ENCODE peak calls at places on chromosomes 3 and 15, in four cellular contexts. One of them, this sample, is unnamed.

GRCh38 chr3:158936530-158937113 is 134.8 kb downstream of the MFSD1 start:
- DNase-seq in C1 segment of cervical spinal cord: no peak
- DNase-seq in left colon: no peak
- DNase-seq in NCI-H2171 treated with DMSO at 0.1 percent for 48 hours: peak
- DNase-seq in this sample: no peak

GRCh38 chr15:76840830-76841460 is 64.2 kb downstream of the SCAPER start:
- DNase-seq in NCI-H2171 treated with DMSO at 0.1 percent for 48 hours: peak
- DNase-seq in C1 segment of cervical spinal cord: no peak
- DNase-seq in left colon: no peak
- DNase-seq in this sample: no peak

GRCh38 chr15:61084502-61084901 is 144.6 kb downstream of the RORA start:
- DNase-seq in left colon: no peak
- DNase-seq in C1 segment of cervical spinal cord: no peak
- DNase-seq in NCI-H2171 treated with DMSO at 0.1 percent for 48 hours: peak
- DNase-seq in this sample: no peak

GRCh38 chr3:134211797-134212196 is 38.9 kb downstream of the RYK start:
- DNase-seq in C1 segment of cervical spinal cord: no peak
- DNase-seq in left colon: no peak
- DNase-seq in NCI-H2171 treated with DMSO at 0.1 percent for 48 hours: peak
- DNase-seq in this sample: no peak

GRCh38 chr3:12966847-12967750 is 106.1 kb downstream of the IQSEC1 start:
- DNase-seq in NCI-H2171 treated with DMSO at 0.1 percent for 48 hours: no peak
- DNase-seq in left colon: no peak
- DNase-seq in C1 segment of cervical spinal cord: no peak
- DNase-seq in this sample: no peak

GRCh38 chr15:83372434-83372873 is 74.7 kb upstream of the SH3GL3 start:
- DNase-seq in C1 segment of cervical spinal cord: no peak
- DNase-seq in left colon: no peak
- DNase-seq in NCI-H2171 treated with DMSO at 0.1 percent for 48 hours: peak
- DNase-seq in this sample: peak

GRCh38 chr3:41598329-41598728 is 363.6 kb downstream of the ULK4 start:
- DNase-seq in C1 segment of cervical spinal cord: no peak
- DNase-seq in NCI-H2171 treated with DMSO at 0.1 percent for 48 hours: no peak
- DNase-seq in left colon: no peak
- DNase-seq in this sample: no peak

GRCh38 chr3:197718904-197719303 is 17.8 kb downstream of the RUBCN start:
- DNase-seq in left colon: no peak
- DNase-seq in NCI-H2171 treated with DMSO at 0.1 percent for 48 hours: no peak
- DNase-seq in C1 segment of cervical spinal cord: no peak
- DNase-seq in this sample: no peak

GRCh38 chr3:183988216-183988790 is 29.4 kb downstream of the ABCC5 start:
- DNase-seq in NCI-H2171 treated with DMSO at 0.1 percent for 48 hours: no peak
- DNase-seq in C1 segment of cervical spinal cord: no peak
- DNase-seq in left colon: no peak
- DNase-seq in this sample: no peak

GRCh38 chr3:142319094-142319493 is 93.7 kb upstream of the GK5 start:
- DNase-seq in left colon: no peak
- DNase-seq in C1 segment of cervical spinal cord: no peak
- DNase-seq in NCI-H2171 treated with DMSO at 0.1 percent for 48 hours: no peak
- DNase-seq in this sample: no peak

GRCh38 chr3:30644615-30645014 is 38.2 kb downstream of the TGFBR2 start:
- DNase-seq in left colon: no peak
- DNase-seq in C1 segment of cervical spinal cord: no peak
- DNase-seq in NCI-H2171 treated with DMSO at 0.1 percent for 48 hours: no peak
- DNase-seq in this sample: no peak

GRCh38 chr15:89472785-89473256 is 23.6 kb downstream of the RHCG start:
- DNase-seq in left colon: no peak
- DNase-seq in NCI-H2171 treated with DMSO at 0.1 percent for 48 hours: peak
- DNase-seq in C1 segment of cervical spinal cord: peak
- DNase-seq in this sample: peak

GRCh38 chr15:73941044-73941443 is 14.8 kb downstream of the LOXL1 start:
- DNase-seq in C1 segment of cervical spinal cord: no peak
- DNase-seq in NCI-H2171 treated with DMSO at 0.1 percent for 48 hours: no peak
- DNase-seq in left colon: no peak
- DNase-seq in this sample: no peak

GRCh38 chr3:99842826-99843589 is 25.3 kb downstream of the CMSS1 start:
- DNase-seq in NCI-H2171 treated with DMSO at 0.1 percent for 48 hours: peak
- DNase-seq in C1 segment of cervical spinal cord: no peak
- DNase-seq in left colon: no peak
- DNase-seq in this sample: no peak

This sample was measured in caudate nucleus.